ENCODE peak calls at places on chromosomes 11 and 22, in five cellular contexts. F is progenitor cell of endocrine pancreas, G is fibroblast of lung, Z is tibial artery, D is heart right ventricle. Q is an unnamed sample.

GRCh38 chr11:98679673-98680072 is 341.1 kb upstream of the CNTN5 start:
- DNase-seq in F (no peak), G (no peak), Z (no peak), D (no peak), Q (no peak)

GRCh38 chr11:74936087-74936486 is 12.8 kb downstream of the XRRA1 start:
- DNase-seq in D (no peak), F (no peak), Z (no peak), G (no peak), Q (no peak)

GRCh38 chr11:75632962-75633361 is 35.9 kb downstream of the MAP6 start:
- DNase-seq in D (no peak), Z (no peak), G (no peak), F (no peak), Q (no peak)

GRCh38 chr22:38754247-38755154 is 1.3 kb downstream of the SUN2 start:
- DNase-seq in G (peak), D (no peak), F (no peak), Z (peak), Q (peak)

GRCh38 chr11:1878134-1879031 is 13.3 kb downstream of the PRR33 start:
- DNase-seq in Z (peak), F (no peak), G (no peak), D (peak), Q (no peak)

GRCh38 chr22:50086526-50086925 is 1.3 kb upstream of the MLC1 start:
- DNase-seq in Z (no peak), F (no peak), G (peak), D (no peak), Q (no peak)

GRCh38 chr11:123518496-123519054 is 88.5 kb downstream of the GRAMD1B start:
- DNase-seq in D (no peak), F (no peak), G (no peak), Z (no peak), Q (peak)

GRCh38 chr11:92838655-92839334 is 130.7 kb upstream of the MTNR1B start:
- DNase-seq in G (peak), D (no peak), Z (no peak), F (no peak), Q (no peak)

GRCh38 chr11:44622721-44623258 is 57.3 kb downstream of the CD82 start:
- DNase-seq in D (no peak), G (no peak), F (peak), Z (peak), Q (no peak)

GRCh38 chr22:36425977-36426523 is 38.3 kb upstream of the MYH9 start:
- DNase-seq in Z (no peak), D (peak), G (no peak), F (no peak), Q (peak)

GRCh38 chr22:50723991-50724390 is 14.0 kb upstream of the ACR start:
- DNase-seq in F (no peak), Z (no peak), D (no peak), G (no peak), Q (peak)

GRCh38 chr11:33160587-33160986 is 693 bp downstream of the CSTF3 start:
- DNase-seq in F (no peak), Z (no peak), D (no peak), G (no peak), Q (no peak)

GRCh38 chr11:255176-255575 is 18.4 kb downstream of the PSMD13 start:
- DNase-seq in D (no peak), F (no peak), Z (no peak), G (no peak), Q (no peak)

GRCh38 chr11:22879615-22880014 is 19.3 kb upstream of the CCDC179 start:
- DNase-seq in F (no peak), D (no peak), G (peak), Z (no peak), Q (no peak)

DNA sequence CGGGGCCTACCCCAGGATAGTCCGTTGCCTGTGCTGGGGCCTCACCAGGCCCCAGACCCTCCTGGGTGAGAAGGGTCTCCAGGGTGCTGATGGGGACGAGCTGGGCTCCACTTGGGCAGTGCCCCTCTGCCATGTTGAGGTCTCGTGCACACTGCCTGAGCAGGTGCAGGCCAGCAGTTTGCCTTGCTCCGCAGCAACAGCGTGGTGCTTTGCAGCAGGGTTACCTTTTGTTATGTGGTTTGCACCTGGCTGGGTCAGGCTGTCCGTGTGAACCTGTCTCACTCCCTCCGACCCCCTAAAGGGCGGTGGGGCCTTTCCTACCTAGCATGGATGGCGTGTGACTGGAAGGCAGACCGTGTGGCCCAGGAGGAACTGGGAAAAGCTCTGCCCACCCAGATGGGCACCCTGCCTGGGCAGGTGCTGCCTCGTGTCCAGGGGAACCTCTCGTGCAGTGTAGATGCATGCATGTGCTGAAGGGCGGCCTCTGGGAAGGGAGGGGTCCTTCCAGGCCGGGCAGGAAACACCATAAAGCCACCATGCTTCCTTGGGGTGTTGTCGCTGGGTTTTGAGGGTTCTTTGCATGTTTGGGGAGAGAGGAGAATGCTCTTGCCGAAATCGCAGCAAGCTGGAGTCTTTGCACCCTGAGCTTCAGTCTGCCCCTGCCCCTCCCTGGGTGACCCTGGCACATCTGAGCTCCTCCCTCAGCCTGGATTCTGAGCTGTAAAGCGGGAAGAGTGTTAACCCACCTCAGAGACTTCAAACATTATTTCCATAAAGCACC is 75.4 kb upstream of the PPARA start:
- DNase-seq in F (no peak), D (peak), Z (peak), G (no peak), Q (no peak)
- TF ChIP-seq CTCF in F (no peak), D (no peak), Z (no peak), G (no peak), Q (no peak)

GRCh38 chr11:61315260-61315659 is 17.6 kb downstream of the DDB1 start:
- DNase-seq in Z (no peak), G (no peak), F (no peak), D (no peak), Q (no peak)
- TF ChIP-seq CTCF in Z (no peak), G (no peak), F (no peak), D (no peak), Q (no peak)

DNA sequence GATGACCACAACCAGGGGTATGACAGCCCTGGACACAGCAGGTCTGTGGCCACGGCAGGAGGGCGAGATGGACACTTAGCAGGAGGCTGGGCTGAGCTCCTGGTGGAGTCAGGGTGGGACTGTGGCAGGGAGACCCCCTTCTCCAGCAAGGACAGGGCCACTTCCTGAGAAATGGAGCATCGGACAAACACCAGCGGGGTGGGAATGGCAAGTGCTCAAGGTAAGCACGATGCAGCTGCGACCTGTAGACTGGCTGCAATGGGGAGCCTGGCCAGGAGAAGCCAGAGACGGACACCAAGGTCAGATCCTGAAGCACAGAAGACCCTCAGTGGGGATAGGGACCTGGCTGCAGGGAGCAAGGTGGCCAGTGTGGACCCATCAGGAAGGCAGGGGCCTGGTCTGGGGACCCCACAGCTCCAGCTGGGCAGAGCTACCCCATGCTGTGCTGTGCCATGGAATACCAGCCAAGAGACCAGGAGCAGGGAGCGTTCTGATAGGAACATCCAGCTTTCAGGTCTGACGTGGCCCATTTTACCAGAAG is 29.2 kb downstream of the RSPH14 start:
- DNase-seq in F (no peak), Z (no peak), D (no peak), G (no peak), Q (no peak)
- TF ChIP-seq CTCF in F (no peak), Z (no peak), D (no peak), G (no peak), Q (no peak)

DNA sequence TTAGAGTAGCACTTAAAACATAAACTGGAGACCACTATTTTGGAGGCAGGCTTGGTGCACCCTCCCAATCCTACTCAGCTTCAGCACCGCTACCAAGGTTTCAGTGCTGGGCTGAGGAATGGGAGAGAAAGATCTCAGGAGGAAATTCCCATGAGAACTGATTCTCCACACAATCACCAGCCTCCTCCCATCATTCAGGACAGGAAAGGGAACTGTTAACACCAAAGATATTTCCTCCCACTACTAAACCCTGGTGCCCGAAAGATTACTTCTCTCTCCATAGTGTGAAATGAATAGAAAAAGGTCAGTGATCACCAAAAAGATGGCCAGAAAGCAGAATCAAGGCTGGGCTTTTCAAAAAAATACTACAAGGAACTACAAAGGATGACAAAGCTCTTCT is 26.1 kb downstream of the TCIRG1 start:
- DNase-seq in F (no peak), Z (no peak), G (no peak), D (no peak), Q (no peak)
- TF ChIP-seq CTCF in F (no peak), Z (no peak), G (no peak), D (no peak), Q (no peak)

GRCh38 chr11:124886476-124886875 is 11.2 kb downstream of the ROBO4 start:
- DNase-seq in G (no peak), Z (peak), F (no peak), D (no peak), Q (no peak)
- TF ChIP-seq CTCF in G (no peak), Z (no peak), F (no peak), D (no peak), Q (no peak)